ENCODE peak calls at places on chromosomes 12 and 14, in nine cellular contexts. R is fibroblast of lung, Z is OCI-LY7, J is GM23248, S is PC-9, I is mesenchymal stem cell, P is PC-3, Q is endothelial cell of umbilical vein, W is Karpas-422. U is an unnamed sample.

GRCh38 chr12:6938353-6939186 is 5.0 kb upstream of the RNU7-1 start:
- DNase-seq in R (no peak), Z (no peak), J (no peak), S (no peak), I (no peak), P (no peak), Q (no peak), W (no peak), U (no peak)

GRCh38 chr14:46250113-46250703 is 401.4 kb downstream of the RPL10L start:
- DNase-seq in R (peak), Z (peak), J (peak), S (no peak), I (peak), P (peak), Q (peak), W (peak), U (peak)

GRCh38 chr12:65387396-65387795 is 108.9 kb downstream of the MSRB3 start:
- DNase-seq in R (no peak), Z (no peak), J (no peak), S (no peak), I (no peak), P (no peak), Q (no peak), W (no peak), U (no peak)

GRCh38 chr14:94548999-94549985 is 11.9 kb upstream of the SERPINA4 start:
- DNase-seq in R (peak), Z (peak), J (peak), S (peak), I (peak), P (peak), Q (peak), W (peak), U (peak)

GRCh38 chr12:27614386-27614785 is 81.9 kb upstream of the REP15 start:
- DNase-seq in R (no peak), Z (no peak), J (no peak), S (no peak), I (no peak), P (no peak), Q (no peak), W (no peak), U (no peak)

GRCh38 chr14:92693998-92694780 is 54.2 kb downstream of the LGMN start:
- DNase-seq in R (peak), Z (no peak), J (peak), S (peak), I (no peak), P (peak), Q (no peak), W (no peak), U (no peak)

GRCh38 chr12:56933826-56934625 is at the start of gene SDR9C7:
- DNase-seq in R (no peak), Z (no peak), J (no peak), S (no peak), I (no peak), P (peak), Q (no peak), W (no peak), U (no peak)

GRCh38 chr14:81766597-81766996 is 232.9 kb upstream of the SEL1L start:
- DNase-seq in R (no peak), Z (no peak), J (no peak), S (no peak), I (no peak), P (no peak), Q (no peak), W (no peak), U (no peak)

GRCh38 chr12:92908108-92908507 is 21.0 kb downstream of the EEA1 start:
- DNase-seq in R (no peak), Z (no peak), J (no peak), S (no peak), I (no peak), P (no peak), Q (no peak), W (no peak), U (no peak)

GRCh38 chr12:131258396-131258795 is 304.7 kb downstream of the ADGRD1 start:
- DNase-seq in R (no peak), Z (no peak), J (no peak), S (no peak), I (no peak), P (no peak), Q (no peak), W (no peak), U (no peak)

GRCh38 chr12:131263626-131264025 is 309.9 kb downstream of the ADGRD1 start:
- DNase-seq in R (no peak), Z (no peak), J (no peak), S (no peak), I (no peak), P (no peak), Q (no peak), W (no peak), U (no peak)

GRCh38 chr12:131260970-131261369 is 307.3 kb downstream of the ADGRD1 start:
- DNase-seq in R (no peak), Z (no peak), J (no peak), S (no peak), I (no peak), P (no peak), Q (no peak), W (no peak), U (no peak)

GRCh38 chr12:131261906-131262305 is 308.2 kb downstream of the ADGRD1 start:
- DNase-seq in R (no peak), Z (no peak), J (no peak), S (no peak), I (no peak), P (no peak), Q (no peak), W (no peak), U (no peak)

GRCh38 chr12:131260251-131260905 is 306.7 kb downstream of the ADGRD1 start:
- DNase-seq in R (no peak), Z (no peak), J (no peak), S (no peak), I (no peak), P (no peak), Q (no peak), W (no peak), U (no peak)
- H2AFZ ChIP-seq in R (no peak), Z (no peak), J (no peak), S (no peak), I (no peak), P (no peak), Q (no peak), W (no peak), U (no peak)

DNA sequence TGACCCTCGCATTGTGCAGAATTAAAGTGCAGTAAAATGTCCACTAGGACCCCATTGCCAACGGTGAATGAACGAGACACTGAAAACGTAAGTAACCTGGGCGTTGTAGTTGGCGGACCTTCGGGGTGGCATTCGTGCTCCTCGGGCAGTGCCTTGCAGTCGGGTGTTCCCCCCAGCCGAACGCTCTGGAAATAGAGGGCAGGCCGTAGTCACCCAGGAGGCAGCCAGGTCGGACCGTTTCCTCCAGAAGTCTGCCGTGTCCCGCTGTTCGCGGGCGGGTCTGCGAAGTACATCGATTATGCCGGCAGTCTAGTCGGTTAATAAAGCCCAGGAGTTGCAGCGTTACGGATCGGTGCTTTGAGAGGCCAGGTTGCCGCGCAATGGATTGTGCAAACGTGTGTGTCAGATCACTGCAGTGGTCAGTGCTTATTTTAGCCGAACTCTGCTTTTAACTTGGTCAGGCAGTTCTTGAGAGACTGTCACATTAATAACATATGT is 828 bp downstream of the MARK3 start:
- DNase-seq in R (peak), Z (peak), J (peak), S (peak), I (peak), P (peak), Q (peak), W (peak), U (no peak)
- H2AFZ ChIP-seq in R (no peak), Z (peak), J (peak), S (peak), I (no peak), P (no peak), Q (peak), W (no peak), U (no peak)

GRCh38 chr14:74962059-74962458 is 6.7 kb upstream of the PGF start:
- DNase-seq in R (no peak), Z (no peak), J (no peak), S (no peak), I (no peak), P (no peak), Q (no peak), W (no peak), U (no peak)

GRCh38 chr14:74962493-74962892 is 7.1 kb upstream of the PGF start:
- DNase-seq in R (no peak), Z (peak), J (no peak), S (no peak), I (no peak), P (no peak), Q (no peak), W (peak), U (no peak)

GRCh38 chr14:74964787-74965769 is 9.7 kb upstream of the PGF start:
- DNase-seq in R (peak), Z (no peak), J (peak), S (no peak), I (peak), P (peak), Q (peak), W (no peak), U (no peak)

GRCh38 chr14:74963705-74964271 is 8.4 kb upstream of the PGF start:
- DNase-seq in R (peak), Z (no peak), J (peak), S (peak), I (no peak), P (no peak), Q (no peak), W (no peak), U (peak)

DNA sequence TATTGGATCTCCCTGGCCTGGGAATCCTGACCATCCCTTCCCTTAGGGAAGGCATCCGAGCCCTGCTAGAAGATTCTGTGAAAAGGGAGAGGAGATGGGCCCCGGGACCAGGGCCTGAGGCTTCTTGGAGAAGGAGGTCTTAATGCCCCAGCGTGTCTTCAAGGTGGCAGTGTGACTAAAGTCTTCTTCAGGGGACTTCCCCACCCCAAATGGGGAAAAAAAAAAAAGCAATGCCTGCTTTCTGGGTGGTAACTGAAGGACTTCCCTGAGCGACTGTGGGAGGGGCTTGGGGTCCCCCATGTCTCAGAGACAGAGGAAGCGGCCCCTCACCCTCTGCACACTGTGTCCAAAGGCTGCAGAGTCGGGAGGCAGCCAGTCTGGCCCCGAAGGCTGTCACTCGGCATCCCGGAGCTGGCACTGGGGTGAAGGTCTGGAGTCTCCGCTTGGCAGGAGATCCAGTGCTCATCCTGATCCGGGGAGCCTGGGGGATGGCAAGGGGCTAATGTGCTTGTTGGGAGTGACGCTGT is 7.8 kb upstream of the PGF start:
- DNase-seq in R (no peak), Z (no peak), J (no peak), S (no peak), I (no peak), P (no peak), Q (no peak), W (no peak), U (no peak)
- H2AFZ ChIP-seq in R (no peak), Z (peak), J (peak), S (no peak), I (no peak), P (no peak), Q (no peak), W (peak), U (no peak)

GRCh38 chr12:19458733-19459132 is 19.4 kb downstream of the AEBP2 start:
- DNase-seq in R (no peak), Z (no peak), J (no peak), S (no peak), I (no peak), P (no peak), Q (no peak), W (peak), U (no peak)
- H2AFZ ChIP-seq in R (no peak), Z (no peak), J (no peak), S (no peak), I (no peak), P (no peak), Q (no peak), W (no peak), U (no peak)

DNA sequence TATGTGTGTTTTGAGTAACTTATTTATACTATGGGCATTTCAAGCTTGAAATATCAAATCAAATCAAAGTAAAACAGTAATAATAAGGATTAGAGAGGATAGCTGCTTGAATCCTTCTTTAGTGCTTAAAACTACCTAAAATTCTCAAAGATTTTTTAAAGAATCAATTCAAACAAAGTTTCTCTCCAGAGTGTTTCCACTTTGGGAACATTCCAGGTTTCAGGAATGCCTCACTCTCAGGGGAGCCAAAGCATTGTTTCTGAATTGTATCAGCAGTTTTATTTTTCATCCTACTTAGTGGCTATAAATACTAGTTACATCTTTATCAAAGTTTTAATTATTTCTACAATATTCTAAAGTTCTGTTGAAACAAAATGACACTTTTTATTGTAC is 796 bp downstream of the RASSF9 start:
- DNase-seq in R (peak), Z (no peak), J (peak), S (no peak), I (no peak), P (peak), Q (peak), W (no peak), U (peak)
- H2AFZ ChIP-seq in R (no peak), Z (no peak), J (peak), S (no peak), I (no peak), P (peak), Q (peak), W (no peak), U (no peak)

DNA sequence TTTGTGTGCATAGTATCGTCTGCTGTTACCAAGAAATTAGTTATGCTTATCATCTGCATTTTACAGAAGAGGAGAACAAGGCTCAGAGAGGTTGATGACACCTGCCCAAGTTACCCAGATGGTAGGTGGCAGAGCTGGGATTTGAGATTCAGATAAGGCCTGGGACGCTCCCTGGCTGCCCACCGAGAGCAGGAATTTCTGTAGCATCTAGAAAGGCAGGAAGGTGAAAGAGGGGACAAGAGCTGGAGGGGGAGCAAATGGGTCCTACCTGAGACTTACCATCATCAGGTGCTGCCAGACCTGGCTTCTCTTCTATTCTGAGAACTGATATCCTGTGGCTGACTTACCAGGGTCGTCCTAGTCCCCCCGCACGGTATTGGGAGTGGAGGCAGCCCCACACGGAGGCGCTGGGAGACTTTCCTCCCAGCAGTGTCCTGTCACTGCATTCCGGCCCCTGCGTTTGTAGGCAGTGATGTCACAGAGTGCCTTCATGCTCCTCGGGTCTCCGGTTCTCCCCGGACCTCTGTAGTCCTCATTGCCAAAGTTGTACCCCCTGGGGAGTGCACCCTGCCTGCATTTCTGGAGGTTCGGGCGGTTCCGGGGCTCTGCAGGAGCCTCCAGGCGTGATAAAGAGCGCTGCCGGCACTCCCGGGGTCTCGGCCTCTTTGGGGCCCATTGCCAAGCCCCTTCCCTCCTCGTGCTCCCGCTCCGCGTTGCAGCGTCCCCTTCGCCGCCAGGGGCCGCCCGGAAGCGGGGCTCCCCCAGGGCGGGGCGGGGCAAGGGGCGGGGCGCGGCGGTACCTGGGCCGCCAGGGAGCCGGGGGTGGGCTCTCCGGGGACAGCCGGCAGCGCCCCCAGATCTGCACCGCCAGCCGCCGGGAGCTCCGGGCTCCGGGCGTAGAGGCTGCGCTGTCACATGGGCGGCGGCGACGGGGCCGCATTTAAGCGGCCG is at the start of gene CABP1:
- DNase-seq in R (no peak), Z (peak), J (no peak), S (peak), I (no peak), P (no peak), Q (no peak), W (peak), U (no peak)
- H2AFZ ChIP-seq in R (no peak), Z (peak), J (no peak), S (no peak), I (no peak), P (peak), Q (no peak), W (peak), U (peak)

DNA sequence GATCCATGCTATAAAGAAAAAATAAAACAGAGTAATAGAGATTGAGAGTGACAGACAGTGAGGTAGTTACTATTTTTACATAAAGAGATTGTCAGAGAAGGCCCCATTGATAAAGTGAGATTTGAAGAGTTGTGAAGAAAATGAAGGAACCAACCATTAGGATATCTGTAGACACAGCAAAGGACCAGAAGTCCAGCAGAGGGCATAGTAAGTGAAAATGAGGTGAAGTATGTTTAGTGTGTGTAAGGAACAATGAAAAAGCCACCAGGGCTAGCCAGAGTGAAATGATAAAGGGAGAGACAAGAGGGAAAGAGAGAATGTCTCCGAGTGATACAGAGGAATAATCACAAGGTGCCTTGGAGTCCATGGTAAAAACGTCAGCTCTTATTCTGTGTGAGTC is 411.0 kb downstream of the NELL2 start:
- DNase-seq in R (no peak), Z (no peak), J (no peak), S (no peak), I (no peak), P (peak), Q (no peak), W (peak), U (no peak)
- H2AFZ ChIP-seq in R (no peak), Z (no peak), J (no peak), S (no peak), I (no peak), P (no peak), Q (no peak), W (peak), U (no peak)

DNA sequence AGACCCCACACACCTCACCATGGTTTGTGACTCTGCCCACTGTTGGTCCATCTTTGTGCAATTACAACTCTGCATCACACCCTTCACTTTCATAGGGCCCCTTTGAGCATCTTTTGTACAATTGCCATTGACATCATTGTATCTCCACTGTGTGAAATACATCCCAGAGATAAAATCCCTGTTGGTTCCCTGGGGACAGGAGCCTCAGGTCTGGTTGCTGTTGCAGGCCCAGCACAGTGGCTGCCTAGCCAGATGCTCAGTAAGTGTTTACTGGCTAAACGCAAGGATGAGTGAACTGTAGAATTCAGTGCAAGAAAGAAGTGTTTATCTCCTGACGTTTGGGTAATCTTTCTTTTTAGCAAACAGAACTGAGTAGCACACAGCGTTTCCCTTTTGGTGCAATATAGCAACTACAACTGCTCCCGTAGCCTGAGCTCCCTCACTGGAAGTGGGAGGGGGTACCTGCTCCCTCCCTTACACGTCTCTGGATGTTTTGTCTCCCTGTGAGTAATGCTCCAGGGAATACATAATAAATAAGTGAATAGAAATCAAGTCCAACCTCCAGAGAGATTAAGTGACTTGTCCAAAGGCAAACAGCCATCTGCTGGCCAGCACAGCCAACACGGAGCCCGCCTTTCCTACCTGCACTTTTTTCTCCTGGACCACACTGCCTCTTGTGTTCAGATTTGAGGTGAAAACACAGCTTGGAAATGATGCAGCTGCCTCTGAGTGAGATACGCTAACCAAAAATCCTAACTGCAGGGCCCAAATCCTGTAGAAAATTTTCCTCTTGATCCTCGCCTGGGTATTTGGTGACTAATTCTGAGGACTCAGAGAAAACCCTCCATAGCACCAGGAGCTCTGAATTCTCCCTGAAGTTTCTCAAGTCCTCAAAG is 27.4 kb downstream of the GALNT16 start:
- DNase-seq in R (peak), Z (no peak), J (peak), S (no peak), I (peak), P (peak), Q (no peak), W (no peak), U (no peak)
- H2AFZ ChIP-seq in R (no peak), Z (no peak), J (peak), S (no peak), I (no peak), P (no peak), Q (no peak), W (no peak), U (no peak)

DNA sequence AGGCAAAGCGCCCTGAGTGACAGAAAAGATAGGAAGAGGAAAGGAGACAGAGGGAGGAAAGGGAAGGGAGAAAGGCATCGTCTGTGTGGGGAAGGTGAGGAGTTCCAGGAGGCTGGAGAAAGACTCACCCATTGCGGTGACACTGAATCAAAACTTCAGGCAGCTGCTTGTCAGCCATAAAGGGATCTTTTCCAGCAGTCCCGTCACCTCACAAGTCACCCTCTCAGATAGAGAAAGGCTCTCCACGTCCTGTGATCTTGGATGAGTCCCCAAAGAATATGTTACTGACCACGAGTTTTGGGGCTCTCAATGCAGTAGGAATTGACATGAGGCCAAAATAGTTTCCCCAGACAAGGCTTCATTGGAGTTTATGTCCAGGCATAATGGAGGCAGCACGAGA is 9.8 kb upstream of the GMFB start:
- DNase-seq in R (no peak), Z (no peak), J (no peak), S (no peak), I (no peak), P (no peak), Q (no peak), W (no peak), U (no peak)
- H2AFZ ChIP-seq in R (no peak), Z (no peak), J (no peak), S (peak), I (no peak), P (peak), Q (no peak), W (no peak), U (no peak)

GRCh38 chr12:90947869-90948268 is 7.1 kb downstream of the CCER1 start:
- DNase-seq in R (no peak), Z (no peak), J (no peak), S (no peak), I (no peak), P (no peak), Q (no peak), W (no peak), U (no peak)
- H2AFZ ChIP-seq in R (no peak), Z (no peak), J (no peak), S (no peak), I (no peak), P (no peak), Q (no peak), W (no peak), U (no peak)